ENCODE peak calls at places on chromosomes 13 and 19, in ten cellular contexts. M is pancreas; K is amygdala; A is NCI-H1417; Z is CD4-positive, alpha-beta T cell; S is astrocyte of the cerebellum; Y is activated CD4-positive, alpha-beta T cell treated with anti-CD3 and anti-CD28 coated beads, Interleukin-2, amount 10 ng/mL, durations not matched to agents 7 days and 5 days; F is GM23338; V is NCI-H1694 treated with DMSO at 0.1 percent for 48 hours; G is hypothalamus. C is an unnamed sample.

GRCh38 chr13:45119469-45119989 is 781 bp upstream of the GTF2F2 start:
- DNase-seq in F (no peak), Z (peak), V (no peak), A (peak), S (peak), Y (peak), M (no peak), K (no peak), G (no peak), C (peak)

GRCh38 chr19:9981406-9982260 is 28.7 kb downstream of the COL5A3 start:
- DNase-seq in F (no peak), M (no peak), G (no peak), Z (no peak), S (no peak), K (no peak), A (no peak), V (no peak), Y (no peak), C (no peak)

GRCh38 chr19:32919365-32919764 is 49.8 kb upstream of the SLC7A9 start:
- DNase-seq in V (no peak), Y (no peak), Z (no peak), K (no peak), F (no peak), A (no peak), S (no peak), G (no peak), M (no peak), C (no peak)

GRCh38 chr13:38895075-38895474 is 95.6 kb downstream of the STOML3 start:
- DNase-seq in V (no peak), G (no peak), K (no peak), A (no peak), F (no peak), Y (no peak), Z (no peak), S (no peak), M (no peak), C (no peak)

GRCh38 chr13:35475131-35475959 is 1.1 kb downstream of the MAB21L1 start:
- DNase-seq in K (peak), G (no peak), A (peak), Y (peak), Z (no peak), M (no peak), V (no peak), S (no peak), F (peak), C (no peak)

GRCh38 chr13:59679239-59679638 is 484.5 kb downstream of the DIAPH3 start:
- DNase-seq in S (no peak), F (peak), Z (no peak), G (no peak), V (no peak), A (no peak), Y (no peak), K (no peak), M (no peak), C (no peak)

GRCh38 chr13:72652681-72653080 is 74.7 kb downstream of the MZT1 start:
- DNase-seq in V (no peak), A (no peak), F (no peak), Z (no peak), S (peak), G (no peak), Y (no peak), M (no peak), K (no peak), C (no peak)

GRCh38 chr13:46803586-46803985 is 6.6 kb upstream of the ESD start:
- DNase-seq in K (no peak), F (no peak), G (no peak), M (no peak), A (no peak), V (no peak), Z (no peak), Y (no peak), S (no peak), C (no peak)

GRCh38 chr19:17513801-17514200 is 2.4 kb downstream of the PGLS start:
- DNase-seq in V (no peak), Y (no peak), Z (no peak), M (no peak), K (no peak), F (no peak), G (no peak), S (no peak), A (no peak), C (no peak)

GRCh38 chr13:40348096-40348679 is 318.3 kb downstream of the FOXO1 start:
- DNase-seq in Y (no peak), M (no peak), V (no peak), A (no peak), K (no peak), Z (no peak), S (no peak), G (no peak), F (no peak), C (no peak)

GRCh38 chr13:45046445-45046844 is 57.1 kb downstream of the GPALPP1 start:
- DNase-seq in M (no peak), S (no peak), Z (no peak), V (no peak), F (peak), G (no peak), K (no peak), Y (no peak), A (no peak), C (no peak)

GRCh38 chr19:33819875-33820781 is 23.5 kb downstream of the KCTD15 start:
- DNase-seq in M (peak), G (no peak), Z (peak), V (no peak), Y (peak), A (no peak), K (peak), S (no peak), F (peak), C (no peak)

GRCh38 chr13:113956571-113956970 is 17.3 kb downstream of the C13orf46 start:
- DNase-seq in Z (no peak), M (no peak), G (no peak), S (no peak), Y (no peak), A (no peak), F (no peak), K (no peak), V (no peak), C (no peak)

GRCh38 chr19:14479309-14479984 is 4.3 kb upstream of the PTGER1 start:
- DNase-seq in F (no peak), V (no peak), A (no peak), K (no peak), Y (no peak), M (no peak), Z (no peak), S (no peak), G (no peak), C (no peak)

GRCh38 chr13:23718916-23719470 is 148.8 kb downstream of the TNFRSF19 start:
- DNase-seq in K (no peak), M (no peak), Y (no peak), S (no peak), V (no peak), G (no peak), F (no peak), A (no peak), Z (no peak), C (no peak)

GRCh38 chr13:67769987-67770341 is 539.8 kb upstream of the PCDH9 start:
- DNase-seq in V (no peak), A (no peak), Z (no peak), M (no peak), F (no peak), Y (no peak), K (no peak), G (no peak), S (no peak), C (no peak)